ENCODE peak calls at places on chromosomes 2 and 18, in nine cellular contexts. U is H54; D is PC-9; J is activated effector memory CD4-positive, alpha-beta T cell treated with anti-CD3 and anti-CD28 coated beads, Interleukin-2, amount 50 U/mL, for 16 hours; O is psoas muscle; I is kidney tubule cell; W is AG20443; X is right cardiac atrium; P is stimulated activated CD8-positive, alpha-beta memory T cell treated with anti-CD3 and anti-CD28 coated beads, Interleukin-15, amount 100 ng/mL, for 24 hours. G is an unnamed sample.

GRCh38 chr2:83168377-83168776 is 1290.7 kb downstream of the SUCLG1 start:
- DNase-seq in W (no peak), O (no peak), J (no peak), P (no peak), U (no peak), D (no peak), I (peak), X (no peak), G (no peak)

GRCh38 chr2:226578879-226579278 is 220.7 kb downstream of the IRS1 start:
- DNase-seq in I (peak), P (no peak), O (no peak), W (no peak), U (no peak), X (no peak), J (no peak), D (peak), G (no peak)

GRCh38 chr2:235641333-235641732 is 147.5 kb downstream of the AGAP1 start:
- DNase-seq in J (no peak), I (no peak), D (no peak), X (peak), O (peak), P (no peak), W (peak), U (no peak), G (no peak)

GRCh38 chr2:20621366-20622295 is 29.3 kb downstream of the HS1BP3 start:
- DNase-seq in I (no peak), W (no peak), D (no peak), X (peak), O (no peak), J (peak), U (no peak), P (no peak), G (no peak)

GRCh38 chr2:104890092-104890393 is 36.1 kb downstream of the POU3F3 start:
- DNase-seq in I (peak), D (no peak), O (no peak), P (no peak), W (no peak), X (no peak), J (no peak), U (no peak), G (no peak)

GRCh38 chr2:131590366-131590765 is 62.7 kb downstream of the CCDC74A start:
- DNase-seq in O (no peak), I (no peak), D (no peak), U (no peak), J (no peak), X (no peak), W (no peak), P (no peak), G (no peak)

GRCh38 chr2:72349016-72349415 is 201.4 kb upstream of the CYP26B1 start:
- DNase-seq in W (no peak), P (no peak), I (no peak), U (no peak), X (no peak), D (no peak), J (no peak), O (no peak), G (no peak)

GRCh38 chr18:51083398-51083797 is 53.4 kb downstream of the SMAD4 start:
- DNase-seq in D (peak), U (no peak), I (no peak), O (no peak), P (no peak), W (no peak), X (no peak), J (no peak), G (no peak)

GRCh38 chr18:41906528-41907256 is 48.3 kb upstream of the PIK3C3 start:
- DNase-seq in I (peak), O (no peak), W (peak), U (peak), J (no peak), D (peak), P (no peak), X (no peak), G (peak)

GRCh38 chr2:41878056-41878455 is 169.8 kb upstream of the PKDCC start:
- DNase-seq in W (no peak), U (no peak), P (no peak), O (no peak), I (no peak), D (no peak), J (no peak), X (no peak), G (no peak)